ENCODE peak calls at places on chromosome 5, in five cellular contexts. F, V, K, U and Z are unnamed samples.

GRCh38 chr5:157473383-157474370 is 13.7 kb downstream of the NIPAL4 start:
- DNase-seq in K (no peak), V (peak), F (no peak), U (peak), Z (no peak)

GRCh38 chr5:8750100-8750499 is 795.8 kb downstream of the SEMA5A start:
- DNase-seq in K (no peak), F (no peak), U (no peak), V (no peak), Z (no peak)

GRCh38 chr5:161471551-161471950 is 75.0 kb downstream of the GABRB2 start:
- DNase-seq in V (no peak), F (no peak), U (no peak), K (no peak), Z (no peak)

GRCh38 chr5:27172708-27173107 is 134.3 kb upstream of the CDH9 start:
- DNase-seq in K (no peak), V (peak), U (no peak), F (no peak), Z (no peak)

GRCh38 chr5:84290161-84290560 is 94.5 kb downstream of the EDIL3 start:
- DNase-seq in F (peak), U (peak), V (peak), K (no peak), Z (no peak)

GRCh38 chr5:144122081-144122480 is 48.4 kb downstream of the YIPF5 start:
- DNase-seq in F (no peak), V (no peak), U (no peak), K (no peak), Z (no peak)

GRCh38 chr5:79069488-79070001 is at the start of the genes BHMT2 and DMGDH:
- DNase-seq in V (peak), K (no peak), U (peak), F (no peak), Z (peak)

GRCh38 chr5:96112123-96112670 is 150.5 kb upstream of the ELL2 start:
- DNase-seq in K (no peak), F (no peak), U (no peak), V (no peak), Z (no peak)

GRCh38 chr5:127941646-127942045 is 141.9 kb upstream of the SLC12A2 start:
- DNase-seq in U (peak), F (peak), K (no peak), V (peak), Z (no peak)

GRCh38 chr5:64165500-64166200 is at the start of gene RNF180:
- DNase-seq in K (no peak), F (peak), U (peak), V (peak), Z (peak)

GRCh38 chr5:665541-665955 is 27.6 kb downstream of the TPPP start:
- DNase-seq in F (no peak), V (no peak), U (no peak), K (no peak), Z (no peak)